ENCODE peak calls at places on chromosomes 12 and 14, in four cellular contexts. H is SK-N-SH, Y is stomach, V is aorta. M is an unnamed sample. For H3K9me3, the result is how much of the 10 kb centered on the place peaks cover.

GRCh38 chr14:105179191-105179590 is 1.9 kb downstream of the NUDT14 start:
- DNase-seq in H (no peak), Y (no peak), V (no peak), M (no peak)

GRCh38 chr14:69034612-69035262 is 55.6 kb upstream of the ACTN1 start:
- DNase-seq in H (no peak), Y (no peak), V (no peak), M (no peak)

GRCh38 chr12:14619731-14620501 is 52.2 kb upstream of the PLBD1 start:
- DNase-seq in H (no peak), Y (peak), V (no peak), M (no peak)

GRCh38 chr14:23829736-23830474 is 123.7 kb upstream of the DHRS4 start:
- DNase-seq in H (no peak), Y (peak), V (peak), M (peak)

GRCh38 chr14:102775855-102776760 is 1.1 kb upstream of the TRAF3 start:
- DNase-seq in H (no peak), Y (peak), V (peak), M (no peak)

GRCh38 chr12:52494100-52494499 is 1.0 kb upstream of the KRT6A start:
- DNase-seq in H (no peak), Y (no peak), V (no peak), M (no peak)

GRCh38 chr14:104135904-104136471 is 2.4 kb upstream of the KIF26A start:
- DNase-seq in H (peak), Y (no peak), V (peak), M (no peak)

GRCh38 chr12:50221228-50222008 is 54.2 kb upstream of the CERS5 start:
- DNase-seq in H (peak), Y (no peak), V (no peak), M (peak)

GRCh38 chr14:27315477-27315876 is 717.6 kb upstream of the NOVA1 start:
- DNase-seq in H (no peak), Y (no peak), V (no peak), M (no peak)
- H3K9me3 ChIP-seq in H (under half), Y (under half), V (under half), M (under half)

GRCh38 chr12:89709994-89710872 is 1.6 kb upstream of the ATP2B1 start:
- DNase-seq in H (no peak), Y (peak), V (peak), M (peak)

GRCh38 chr12:89708793-89709156 is at the start of gene ATP2B1:
- DNase-seq in H (peak), Y (peak), V (peak), M (peak)

GRCh38 chr12:89710873-89711179 is 2.2 kb upstream of the ATP2B1 start:
- DNase-seq in H (no peak), Y (no peak), V (no peak), M (no peak)

GRCh38 chr12:89707992-89708792 is 446 bp downstream of the ATP2B1 start:
- DNase-seq in H (peak), Y (peak), V (peak), M (peak)

GRCh38 chr12:89709157-89709993 is 737 bp upstream of the ATP2B1 start:
- DNase-seq in H (peak), Y (peak), V (peak), M (peak)
- H3K9me3 ChIP-seq in H (under half), Y (under half), V (under half), M (under half)

DNA sequence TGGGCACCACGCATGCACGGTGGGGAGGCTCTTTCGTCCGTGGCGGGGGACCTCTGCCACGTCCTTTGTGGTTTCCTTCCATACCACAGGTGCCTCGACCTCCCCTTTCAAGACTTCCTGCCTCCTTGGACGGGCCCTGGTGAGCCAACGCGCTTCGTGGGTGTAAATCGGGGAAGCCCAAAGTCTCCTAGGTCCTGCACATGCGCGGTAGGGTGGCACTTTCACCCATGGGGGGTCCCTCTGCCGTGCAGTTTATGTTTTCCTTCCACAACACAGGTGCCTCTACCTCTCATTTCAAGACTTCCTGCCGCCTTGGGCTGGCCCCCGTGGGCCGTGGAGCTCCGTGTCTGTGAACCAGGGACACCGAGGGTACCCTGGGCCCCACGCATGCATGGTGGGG is 349.7 kb downstream of the ALG10 start:
- DNase-seq in H (no peak), Y (no peak), V (no peak), M (no peak)
- H3K9me3 ChIP-seq in H (under half), Y (half or more), V (under half), M (under half)

GRCh38 chr12:77064891-77065360 is 443 bp downstream of the E2F7 start:
- DNase-seq in H (no peak), Y (no peak), V (no peak), M (no peak)
- H3K9me3 ChIP-seq in H (under half), Y (under half), V (under half), M (under half)

DNA sequence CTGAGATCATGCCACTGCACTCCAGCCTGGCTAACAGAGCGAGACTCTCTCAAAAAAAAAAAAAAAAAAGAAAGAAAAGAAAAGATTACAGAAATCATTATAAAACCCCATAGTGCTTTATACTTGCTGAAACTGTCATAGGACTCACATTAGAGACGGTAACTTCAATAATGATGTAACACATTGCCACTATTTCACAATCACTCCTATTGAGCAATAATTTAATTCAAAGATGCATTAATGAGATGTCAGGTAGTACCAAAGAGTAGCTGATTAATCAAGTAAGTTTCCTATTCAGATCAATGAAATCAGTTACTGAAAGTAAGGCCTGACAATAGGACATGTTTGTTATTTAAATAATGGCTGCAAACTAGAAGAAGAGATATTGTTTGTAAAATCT is 751.5 kb upstream of the ALG10B start:
- DNase-seq in H (no peak), Y (no peak), V (no peak), M (no peak)
- H3K9me3 ChIP-seq in H (under half), Y (under half), V (under half), M (under half)